ENCODE peak calls at places on chromosomes 7 and 10, in six cellular contexts. O, B, X, E, T and Z are unnamed samples.

GRCh38 chr7:44977304-44977858 is 1.4 kb downstream of the MYO1G start:
- DNase-seq in O (no peak), B (no peak), X (no peak), E (no peak), T (no peak), Z (no peak)

GRCh38 chr7:135447783-135448182 is 62.1 kb downstream of the CNOT4 start:
- DNase-seq in O (no peak), B (peak), X (no peak), E (no peak), T (no peak), Z (no peak)

GRCh38 chr10:20970044-20970443 is 72.9 kb upstream of the NEBL start:
- DNase-seq in O (no peak), B (peak), X (no peak), E (no peak), T (no peak), Z (no peak)

GRCh38 chr7:97272237-97272975 is 154.9 kb downstream of the SDHAF3 start:
- DNase-seq in O (no peak), B (no peak), X (no peak), E (no peak), T (no peak), Z (no peak)

GRCh38 chr7:150788474-150789269 is 11.5 kb downstream of the TMEM176B start:
- DNase-seq in O (no peak), B (no peak), X (no peak), E (no peak), T (peak), Z (no peak)

GRCh38 chr7:22884911-22885823 is 62.5 kb upstream of the TOMM7 start:
- DNase-seq in O (no peak), B (no peak), X (no peak), E (no peak), T (no peak), Z (no peak)

GRCh38 chr10:57692255-57692980 is 575.3 kb downstream of the IPMK start:
- DNase-seq in O (peak), B (peak), X (peak), E (peak), T (no peak), Z (peak)

GRCh38 chr7:88226886-88227516 is 7.2 kb upstream of the SRI start:
- DNase-seq in O (peak), B (peak), X (no peak), E (no peak), T (no peak), Z (peak)

GRCh38 chr7:2616973-2617709 is 14.6 kb upstream of the TTYH3 start:
- DNase-seq in O (no peak), B (no peak), X (no peak), E (no peak), T (no peak), Z (no peak)

GRCh38 chr10:70816220-70816894 is 609 bp downstream of the SGPL1 start:
- DNase-seq in O (peak), B (peak), X (peak), E (peak), T (peak), Z (peak)

GRCh38 chr7:149869291-149869650 is 4.5 kb upstream of the ATP6V0E2 start:
- DNase-seq in O (no peak), B (no peak), X (no peak), E (no peak), T (no peak), Z (no peak)

GRCh38 chr10:107168739-107169138 is 4.2 kb upstream of the SORCS1 start:
- DNase-seq in O (no peak), B (no peak), X (no peak), E (no peak), T (no peak), Z (no peak)

GRCh38 chr10:13816195-13816926 is 229.6 kb downstream of the PRPF18 start:
- DNase-seq in O (no peak), B (peak), X (no peak), E (no peak), T (peak), Z (no peak)

GRCh38 chr10:86708783-86709778 is 40.8 kb downstream of the LDB3 start:
- DNase-seq in O (no peak), B (no peak), X (no peak), E (no peak), T (no peak), Z (no peak)

GRCh38 chr7:44733708-44734481 is 14.8 kb upstream of the ZMIZ2 start:
- DNase-seq in O (no peak), B (peak), X (no peak), E (no peak), T (no peak), Z (peak)

GRCh38 chr10:6924166-6924565 is 344.1 kb upstream of the PRKCQ start:
- DNase-seq in O (no peak), B (peak), X (no peak), E (no peak), T (no peak), Z (peak)

GRCh38 chr7:155531686-155532085 is 14.7 kb downstream of the CNPY1 start:
- DNase-seq in O (no peak), B (no peak), X (no peak), E (no peak), T (no peak), Z (no peak)

GRCh38 chr10:18400201-18400910 is 251.0 kb downstream of the NSUN6 start:
- DNase-seq in O (no peak), B (no peak), X (no peak), E (peak), T (no peak), Z (no peak)

GRCh38 chr10:116627386-116627933 is 6.7 kb downstream of the PNLIPRP2 start:
- DNase-seq in O (peak), B (peak), X (no peak), E (peak), T (no peak), Z (no peak)

GRCh38 chr10:78656815-78657621 is 411.7 kb upstream of the ZMIZ1 start:
- DNase-seq in O (no peak), B (no peak), X (no peak), E (peak), T (peak), Z (no peak)

GRCh38 chr7:29607889-29608288 is 44.3 kb downstream of the PRR15 start:
- DNase-seq in O (no peak), B (peak), X (peak), E (peak), T (no peak), Z (no peak)

GRCh38 chr10:94183666-94184264 is 179.0 kb downstream of the NOC3L start:
- DNase-seq in O (no peak), B (peak), X (peak), E (no peak), T (no peak), Z (peak)

GRCh38 chr7:108973075-108973474 is 403.4 kb downstream of the DNAJB9 start:
- DNase-seq in O (no peak), B (peak), X (no peak), E (peak), T (no peak), Z (no peak)

GRCh38 chr10:78381072-78381471 is 347.4 kb downstream of the RPS24 start:
- DNase-seq in O (peak), B (no peak), X (no peak), E (peak), T (no peak), Z (no peak)

GRCh38 chr7:21476429-21476828 is 48.5 kb downstream of the SP4 start:
- DNase-seq in O (no peak), B (no peak), X (no peak), E (no peak), T (no peak), Z (no peak)

GRCh38 chr10:31071232-31071999 is 39.8 kb upstream of the ZNF438 start:
- DNase-seq in O (no peak), B (peak), X (no peak), E (no peak), T (no peak), Z (peak)

GRCh38 chr7:115635367-115635766 is 395.2 kb downstream of the TFEC start:
- DNase-seq in O (no peak), B (no peak), X (no peak), E (no peak), T (no peak), Z (no peak)

GRCh38 chr7:42262907-42263466 is 26.0 kb upstream of the GLI3 start:
- DNase-seq in O (no peak), B (peak), X (peak), E (peak), T (peak), Z (peak)

GRCh38 chr10:83153714-83154113 is 985.6 kb upstream of the GHITM start:
- DNase-seq in O (no peak), B (no peak), X (no peak), E (peak), T (no peak), Z (no peak)

GRCh38 chr7:83101540-83101939 is 61.1 kb downstream of the PCLO start:
- DNase-seq in O (no peak), B (no peak), X (no peak), E (no peak), T (no peak), Z (no peak)

GRCh38 chr10:97422921-97423420 is 3.0 kb upstream of the PGAM1 start:
- DNase-seq in O (no peak), B (peak), X (peak), E (no peak), T (no peak), Z (no peak)

GRCh38 chr7:134601459-134601858 is 45.2 kb upstream of the BPGM start:
- DNase-seq in O (no peak), B (no peak), X (no peak), E (no peak), T (no peak), Z (no peak)

DNA sequence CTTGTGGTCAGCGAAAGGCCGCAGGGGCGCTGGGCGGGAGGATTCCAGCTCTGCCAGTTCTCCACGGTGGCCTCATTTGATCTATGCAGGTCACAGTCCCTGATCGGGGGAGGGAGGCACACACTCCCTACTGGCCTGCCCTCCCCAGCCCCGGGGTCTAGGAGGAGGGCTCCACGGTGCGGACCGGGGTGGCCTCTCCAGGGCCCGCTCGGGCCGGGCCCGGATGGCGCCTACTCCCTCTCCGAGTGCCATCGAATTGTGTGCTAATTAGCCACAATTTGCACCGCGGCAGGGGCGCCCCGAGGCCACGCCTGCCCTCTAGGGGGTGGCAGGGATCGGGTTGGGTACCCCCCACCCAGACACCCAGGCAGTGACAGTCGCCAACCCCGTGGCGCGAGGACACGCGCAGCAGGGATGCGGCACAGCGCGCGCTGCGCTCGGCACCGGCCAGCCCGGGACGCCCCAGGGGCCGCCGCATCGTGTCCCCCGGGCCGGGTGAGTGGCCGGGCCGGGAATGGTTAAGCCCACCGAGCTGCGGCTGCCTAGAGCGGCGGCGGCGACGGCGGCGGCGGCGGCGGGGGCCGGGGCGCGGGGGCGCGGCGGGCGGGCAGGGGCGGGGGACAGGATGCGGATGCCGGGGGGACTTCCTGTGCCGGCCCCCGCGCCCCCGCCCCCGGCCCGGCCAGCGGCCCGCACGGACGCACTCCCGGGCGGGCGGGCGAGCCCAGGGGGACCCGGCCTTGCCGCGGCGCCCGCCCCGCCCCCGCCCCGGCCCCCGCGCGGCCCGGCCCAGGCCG is at the start of gene ZNF853:
- DNase-seq in O (no peak), B (no peak), X (no peak), E (peak), T (no peak), Z (no peak)
- H3K4me3 ChIP-seq in O (peak), B (peak), X (peak), E (peak), T (peak), Z (peak)

GRCh38 chr7:32063614-32064013 is 6.6 kb downstream of the PDE1C start:
- DNase-seq in O (no peak), B (no peak), X (no peak), E (no peak), T (no peak), Z (no peak)

GRCh38 chr7:32058017-32058416 is 12.2 kb downstream of the PDE1C start:
- DNase-seq in O (no peak), B (peak), X (no peak), E (no peak), T (no peak), Z (no peak)

GRCh38 chr7:32059289-32060045 is 10.7 kb downstream of the PDE1C start:
- DNase-seq in O (no peak), B (no peak), X (peak), E (peak), T (no peak), Z (no peak)

GRCh38 chr7:32061346-32061745 is 8.9 kb downstream of the PDE1C start:
- DNase-seq in O (no peak), B (no peak), X (no peak), E (no peak), T (no peak), Z (no peak)

GRCh38 chr7:32062150-32062549 is 8.1 kb downstream of the PDE1C start:
- DNase-seq in O (peak), B (peak), X (no peak), E (peak), T (no peak), Z (no peak)
- TF ChIP-seq CTCF in O (peak), B (peak), X (peak), E (peak), T (no peak), Z (peak)

DNA sequence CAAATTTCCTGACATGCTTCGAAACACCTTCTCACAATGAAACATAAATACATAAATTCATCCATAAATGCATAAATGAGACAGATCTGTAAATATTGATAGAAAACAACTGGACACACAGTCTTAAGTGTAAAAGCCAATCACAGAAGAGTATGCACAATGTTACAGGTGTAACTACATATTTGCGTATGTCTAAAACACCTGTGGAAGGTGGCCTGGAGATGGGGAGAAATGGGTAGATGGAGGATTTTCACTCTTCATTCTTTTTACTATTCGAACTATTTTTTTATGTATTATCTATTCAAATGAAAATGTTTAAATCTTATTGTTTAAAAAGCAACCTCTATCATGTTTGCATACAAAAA is 860 bp downstream of the IQUB start:
- DNase-seq in O (no peak), B (no peak), X (no peak), E (no peak), T (no peak), Z (no peak)
- H3K4me3 ChIP-seq in O (no peak), B (no peak), X (no peak), E (peak), T (peak), Z (no peak)

GRCh38 chr10:22010973-22011408 is 7.5 kb upstream of the DNAJC1 start:
- DNase-seq in O (no peak), B (peak), X (no peak), E (peak), T (no peak), Z (no peak)
- TF ChIP-seq CTCF in O (peak), B (no peak), X (peak), E (no peak), T (peak), Z (peak)

GRCh38 chr7:54841772-54842707 is 83.0 kb upstream of the SEC61G start:
- DNase-seq in O (no peak), B (peak), X (peak), E (peak), T (no peak), Z (no peak)
- H3K4me3 ChIP-seq in O (no peak), B (no peak), X (no peak), E (no peak), T (no peak), Z (no peak)

GRCh38 chr10:43166207-43166878 is 28.1 kb downstream of the CSGALNACT2 start:
- DNase-seq in O (no peak), B (no peak), X (no peak), E (no peak), T (no peak), Z (no peak)

GRCh38 chr10:43173120-43173519 is 34.9 kb downstream of the CSGALNACT2 start:
- DNase-seq in O (no peak), B (no peak), X (no peak), E (no peak), T (no peak), Z (no peak)

GRCh38 chr10:43166879-43167490 is 28.7 kb downstream of the CSGALNACT2 start:
- DNase-seq in O (no peak), B (no peak), X (no peak), E (no peak), T (no peak), Z (no peak)

GRCh38 chr10:43172645-43173044 is 34.4 kb downstream of the CSGALNACT2 start:
- DNase-seq in O (no peak), B (no peak), X (no peak), E (no peak), T (no peak), Z (no peak)

DNA sequence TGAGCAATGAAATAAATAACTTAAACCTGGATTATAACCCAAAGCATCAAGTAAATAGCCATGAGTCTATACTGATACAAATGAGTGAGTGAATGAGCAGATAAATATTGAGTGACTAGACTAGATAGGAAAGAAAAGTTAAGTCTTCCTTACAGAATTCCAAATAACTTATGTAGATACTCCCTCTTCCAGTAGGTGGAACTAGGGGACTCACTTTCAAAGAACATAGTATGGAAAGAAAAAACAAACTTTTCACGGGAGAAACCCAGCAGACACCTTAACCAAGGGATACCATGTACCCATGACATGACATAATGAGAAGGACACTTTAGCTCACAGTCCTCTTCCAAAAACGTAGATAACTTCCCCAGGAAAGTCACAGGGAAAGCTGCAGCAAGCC is 32.2 kb downstream of the CSGALNACT2 start:
- DNase-seq in O (no peak), B (peak), X (no peak), E (peak), T (no peak), Z (no peak)
- TF ChIP-seq CTCF in O (no peak), B (peak), X (peak), E (no peak), T (no peak), Z (peak)

DNA sequence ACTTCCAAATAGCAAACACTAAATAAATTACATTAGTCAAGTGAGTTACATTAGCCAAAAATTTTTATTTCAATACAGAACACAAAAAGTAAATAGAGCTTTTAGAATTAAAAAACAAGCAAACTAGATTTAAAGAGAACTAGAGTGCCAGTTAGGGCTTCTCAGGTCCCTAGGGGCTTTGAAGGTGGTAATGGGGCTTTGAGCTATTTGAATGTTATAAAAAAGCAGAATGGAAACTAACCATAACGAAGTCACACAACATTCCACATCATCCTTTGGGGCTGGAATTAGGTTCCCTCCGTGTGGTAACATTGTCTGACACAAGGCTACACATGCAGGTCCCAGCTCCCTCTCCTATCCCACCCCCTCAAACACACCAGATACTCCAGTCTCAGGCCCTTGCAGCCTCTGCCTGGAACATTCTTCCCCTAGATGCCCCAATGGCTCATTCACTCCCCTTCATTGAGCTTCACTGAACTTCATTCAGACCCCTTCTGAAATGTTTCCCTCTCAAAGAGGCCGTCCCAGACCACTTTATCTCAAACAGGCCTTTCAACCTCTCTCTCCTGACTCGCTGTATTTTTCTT is 15.3 kb downstream of the JAZF1 start:
- DNase-seq in O (no peak), B (no peak), X (no peak), E (no peak), T (no peak), Z (no peak)
- H3K4me3 ChIP-seq in O (no peak), B (no peak), X (no peak), E (no peak), T (no peak), Z (no peak)